ENCODE peak calls at places on chromosomes 12 and 14, in eight cellular contexts. S, G, E, R, O, B, J and C are unnamed samples.

GRCh38 chr12:2402180-2402579 is 349.4 kb downstream of the CACNA1C start:
- DNase-seq in O (no peak), G (no peak), B (no peak), R (peak), S (no peak), E (no peak), J (no peak), C (no peak)

GRCh38 chr14:35341454-35342159 is 49.4 kb downstream of the PSMA6 start:
- DNase-seq in G (peak), B (no peak), S (peak), O (peak), R (peak), J (peak), E (peak), C (peak)

GRCh38 chr14:32076278-32077080 is 625 bp upstream of the ARHGAP5 start:
- DNase-seq in E (peak), J (peak), O (peak), R (peak), S (peak), G (peak), B (peak), C (peak)

GRCh38 chr12:54220092-54220557 is 31.3 kb upstream of the SMUG1 start:
- DNase-seq in R (peak), E (peak), S (peak), G (no peak), J (no peak), O (peak), B (no peak), C (no peak)

GRCh38 chr12:50182461-50182860 is 15.3 kb upstream of the CERS5 start:
- DNase-seq in G (no peak), B (no peak), J (no peak), R (no peak), E (no peak), S (no peak), O (no peak), C (no peak)

GRCh38 chr12:2804390-2805145 is 7.9 kb upstream of the ITFG2 start:
- DNase-seq in G (no peak), R (peak), E (no peak), S (peak), B (no peak), J (peak), O (peak), C (no peak)

GRCh38 chr12:93139028-93139665 is 210.1 kb upstream of the EEA1 start:
- DNase-seq in E (no peak), O (no peak), J (no peak), B (no peak), G (no peak), S (no peak), R (no peak), C (no peak)

GRCh38 chr14:38900887-38901286 is 202.1 kb downstream of the SEC23A start:
- DNase-seq in E (no peak), B (no peak), R (no peak), J (no peak), S (no peak), O (no peak), G (no peak), C (no peak)